ENCODE peak calls at places on chromosomes 7 and 10, in five cellular contexts. U, O, C, Z and K are unnamed samples.

GRCh38 chr7:27364344-27364758 is 121.7 kb downstream of the EVX1 start:
- DNase-seq in Z (no peak), O (no peak), C (no peak), U (no peak), K (no peak)

GRCh38 chr10:29841724-29842649 is 207.2 kb upstream of the SVIL start:
- DNase-seq in C (peak; percentile 56), O (peak; percentile 77), U (no peak), Z (no peak), K (no peak)

GRCh38 chr10:381805-382204 is 246.6 kb downstream of the ZMYND11 start:
- DNase-seq in U (no peak), O (no peak), C (no peak), Z (no peak), K (no peak)

GRCh38 chr7:37281368-37282092 is 167.1 kb downstream of the ELMO1 start:
- DNase-seq in C (no peak), Z (no peak), O (no peak), U (no peak), K (no peak)

GRCh38 chr10:86815035-86815617 is 58.7 kb downstream of the BMPR1A start:
- DNase-seq in U (no peak), Z (no peak), O (no peak), C (no peak), K (no peak)

GRCh38 chr7:18320971-18321567 is 174.5 kb upstream of the HDAC9 start:
- DNase-seq in C (peak; percentile 23), U (no peak), O (peak; percentile 31), Z (peak; percentile 26), K (peak; percentile 43)

GRCh38 chr10:96072673-96073072 is 29.3 kb downstream of the CCNJ start:
- DNase-seq in C (no peak), U (no peak), Z (peak; percentile 28), O (no peak), K (peak; percentile 26)

GRCh38 chr10:98323221-98324164 is 55.5 kb upstream of the LOXL4 start:
- DNase-seq in Z (peak; percentile 72), O (no peak), U (no peak), C (peak; percentile 20), K (peak; percentile 83)

GRCh38 chr7:117872565-117873055 is 631 bp downstream of the CTTNBP2 start:
- DNase-seq in C (no peak), Z (no peak), O (no peak), U (no peak), K (peak; percentile 6)

GRCh38 chr10:106513328-106513727 is 651.2 kb downstream of the SORCS1 start:
- DNase-seq in C (peak; percentile 1), U (no peak), Z (no peak), O (no peak), K (no peak)

GRCh38 chr7:151553356-151553755 is 33.7 kb upstream of the RHEB start:
- DNase-seq in C (no peak), U (no peak), Z (no peak), O (no peak), K (no peak)

GRCh38 chr10:121490906-121491519 is 107.2 kb downstream of the FGFR2 start:
- DNase-seq in Z (no peak), O (no peak), C (no peak), U (no peak), K (no peak)

DNA sequence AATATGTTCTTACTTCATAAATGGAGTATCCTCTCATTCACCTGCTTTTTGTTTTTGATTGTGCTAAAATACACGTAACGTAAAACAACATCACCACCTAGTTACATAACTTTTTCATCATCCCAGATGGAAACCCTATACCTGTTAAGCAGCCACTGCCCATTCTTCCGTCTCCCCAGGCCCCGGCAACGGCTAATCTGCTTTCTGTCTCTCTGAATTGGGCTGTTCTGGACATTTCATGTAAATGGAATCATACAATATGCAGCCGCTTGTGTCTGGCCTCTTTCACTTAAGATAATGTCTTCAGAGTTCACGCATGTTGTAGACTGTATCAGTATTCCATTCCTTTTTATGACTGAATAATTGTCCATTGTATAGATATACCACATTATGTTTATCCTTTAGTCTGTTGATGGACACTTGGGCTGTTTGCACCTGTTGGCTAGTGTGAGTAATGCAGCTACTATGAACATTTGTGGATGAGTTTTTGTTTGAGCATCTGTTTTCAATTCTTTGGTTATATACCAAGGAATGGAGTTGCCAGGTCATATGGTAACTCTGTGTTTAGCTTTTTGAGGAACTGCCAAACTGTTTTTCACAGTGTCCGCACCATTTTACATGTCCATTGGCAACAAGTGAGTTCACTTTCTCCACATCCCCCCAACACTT is 14.1 kb upstream of the SUN1 start:
- DNase-seq in O (no peak), Z (no peak), U (no peak), C (peak; percentile 48), K (peak; percentile 36)
- H3K79me2 ChIP-seq in O (peaks cover 65% of the 10 kb centered on the region), Z (peaks cover 65% of the 10 kb centered on the region), U (peaks cover 59% of the 10 kb centered on the region), C (peaks cover 59% of the 10 kb centered on the region), K (peaks cover 64% of the 10 kb centered on the region)

DNA sequence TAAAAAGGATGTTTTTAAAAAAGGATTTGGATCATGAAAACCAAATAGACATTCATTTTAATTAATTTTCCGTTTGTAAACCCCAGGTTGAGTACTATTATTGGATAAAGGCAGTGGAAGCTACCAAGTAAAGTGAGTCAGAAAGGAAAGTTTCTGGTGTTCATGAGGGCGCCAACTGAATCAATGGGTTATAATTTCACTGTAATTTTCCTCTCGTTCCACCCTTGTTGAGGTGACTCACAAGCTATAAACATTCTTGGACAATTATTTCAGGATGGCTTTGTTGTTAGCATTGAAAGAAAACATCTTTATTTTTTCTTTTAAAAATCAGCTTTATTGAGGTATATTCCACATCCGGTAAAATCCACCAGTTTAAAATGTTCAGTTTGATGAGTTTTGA is 5.1 kb upstream of the FAM133B start:
- DNase-seq in Z (no peak), C (no peak), O (no peak), U (no peak), K (peak; percentile 28)
- H3K9ac ChIP-seq in Z (no peak overlapping the region), C (no peak overlapping the region), O (no peak overlapping the region), U (no peak overlapping the region), K (no peak overlapping the region)

GRCh38 chr10:44194435-44194834 is 190.5 kb downstream of the CXCL12 start:
- DNase-seq in O (no peak), C (no peak), U (no peak), Z (no peak), K (no peak)
- TF ChIP-seq ZBTB33 in O (no peak), C (no peak), U (no peak), Z (no peak), K (no peak)

GRCh38 chr10:50610364-50610763 is 13.4 kb downstream of the SGMS1 start:
- DNase-seq in U (no peak), O (no peak), Z (no peak), C (no peak), K (no peak)
- H3K79me2 ChIP-seq in U (peaks cover 7% of the 10 kb centered on the region), O (peaks cover 11% of the 10 kb centered on the region), Z (peaks cover 98% of the 10 kb centered on the region), C (peaks cover 27% of the 10 kb centered on the region), K (peaks cover 27% of the 10 kb centered on the region)

DNA sequence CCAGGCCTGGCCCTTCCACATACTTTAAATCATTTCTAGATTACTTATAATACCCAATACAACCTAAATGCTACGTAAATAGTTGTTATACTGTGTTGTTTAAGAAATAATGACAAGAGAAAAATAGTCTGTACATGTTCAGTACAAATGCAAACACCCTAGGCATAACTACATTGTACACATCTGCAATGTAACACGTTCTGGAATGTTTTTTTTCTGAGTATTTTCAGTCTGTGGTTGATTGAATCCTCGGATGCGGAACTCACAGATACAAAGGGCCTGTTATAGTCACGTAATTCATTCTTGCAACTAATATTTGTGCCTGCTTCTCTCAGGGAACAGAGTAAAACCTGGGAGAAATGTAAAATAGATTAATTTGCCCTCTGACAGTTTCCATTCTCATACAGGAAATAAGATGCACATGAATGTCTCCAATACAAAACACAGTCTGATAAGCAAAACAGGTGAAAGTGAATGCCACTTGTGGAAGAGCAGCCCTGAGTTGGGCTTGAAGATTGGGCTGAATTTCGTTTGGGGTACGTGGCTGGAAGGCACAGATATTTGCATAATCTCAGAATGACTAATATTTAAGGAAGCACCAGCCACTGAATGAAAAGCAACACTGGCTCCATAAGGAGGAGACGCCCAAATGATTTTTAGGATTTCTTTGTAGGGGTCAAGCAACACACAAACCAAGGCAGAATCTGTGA is 19.1 kb downstream of the DENND2A start:
- DNase-seq in C (no peak), O (no peak), Z (no peak), U (no peak), K (no peak)
- H3K9ac ChIP-seq in C (no peak overlapping the region), O (no peak overlapping the region), Z (no peak overlapping the region), U (no peak overlapping the region), K (no peak overlapping the region)

GRCh38 chr7:72309476-72309875 is 102.7 kb downstream of the CALN1 start:
- DNase-seq in C (no peak), U (no peak), Z (no peak), O (no peak), K (no peak)

GRCh38 chr7:72308986-72309385 is 103.2 kb downstream of the CALN1 start:
- DNase-seq in C (no peak), O (no peak), U (no peak), Z (no peak), K (no peak)

GRCh38 chr7:72313906-72314305 is 98.2 kb downstream of the CALN1 start:
- DNase-seq in U (no peak), C (no peak), Z (no peak), O (no peak), K (no peak)

GRCh38 chr7:72307566-72307965 is 104.6 kb downstream of the CALN1 start:
- DNase-seq in Z (no peak), U (no peak), O (no peak), C (no peak), K (no peak)

DNA sequence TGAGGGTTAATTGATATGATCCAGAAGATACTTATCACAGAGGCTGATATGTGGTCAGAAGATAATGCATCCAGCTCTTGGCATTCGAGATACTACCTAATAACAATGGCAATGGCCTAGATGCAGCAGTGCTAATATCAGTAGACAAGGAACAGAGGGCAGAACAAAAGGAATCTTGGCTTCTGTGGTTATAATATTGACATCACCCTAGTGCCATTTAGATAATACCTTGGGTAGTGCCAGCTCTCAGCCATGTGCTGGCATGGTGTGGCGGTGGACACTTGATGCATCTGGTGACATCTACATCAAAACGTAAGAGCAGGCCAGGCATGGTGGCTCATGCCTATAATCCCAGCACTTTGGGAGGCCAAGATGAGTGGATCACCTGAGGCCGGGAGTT is 101.8 kb downstream of the CALN1 start:
- DNase-seq in U (no peak), Z (no peak), C (no peak), O (no peak), K (no peak)
- TF ChIP-seq ZBTB33 in U (no peak), Z (no peak), C (no peak), O (no peak), K (no peak)

GRCh38 chr7:142793156-142793555 is 22.4 kb downstream of the PRSS2 start:
- DNase-seq in Z (no peak), O (no peak), C (no peak), U (no peak), K (no peak)
- H3K79me2 ChIP-seq in Z (no peaks in the 10 kb centered on the region), O (no peaks in the 10 kb centered on the region), C (no peaks in the 10 kb centered on the region), U (peaks cover 6% of the 10 kb centered on the region), K (no peaks in the 10 kb centered on the region)